ENCODE peak calls at places on chromosomes 1 and 21, in ten cellular contexts. Z is HepG2, X is H9, P is K562, K is IMR-90, G is mammary epithelial cell, A is mesendoderm, C is fibroblast of lung, O is neuronal stem cell, F is endothelial cell of umbilical vein. D is an unnamed sample.
A peak's percentile ranks its signal among the peaks of the same experiment; 100 is the strongest.

GRCh38 chr1:154213274-154213673 is 7.1 kb upstream of the CFAP141 start:
- DNase-seq in Z (no peak), X (no peak), P (no peak), K (peak; percentile 86), G (peak; percentile 78), A (no peak), C (peak; percentile 69), O (no peak), F (no peak), D (no peak)

GRCh38 chr1:197798492-197798891 is 23.2 kb upstream of the DENND1B start:
- DNase-seq in Z (no peak), X (no peak), P (no peak), K (no peak), G (no peak), A (no peak), C (no peak), O (no peak), F (no peak), D (no peak)

GRCh38 chr21:27424601-27425000 is 457.7 kb upstream of the ADAMTS5 start:
- DNase-seq in Z (no peak), X (no peak), P (no peak), K (peak; percentile 34), G (peak; percentile 29), A (no peak), C (no peak), O (no peak), F (no peak), D (no peak)

GRCh38 chr1:30472009-30472408 is 251.4 kb downstream of the MATN1 start:
- DNase-seq in Z (no peak), X (no peak), P (no peak), K (no peak), G (no peak), A (no peak), C (no peak), O (no peak), F (no peak), D (no peak)

GRCh38 chr1:27233677-27234053 is 767 bp upstream of the WDTC1 start:
- DNase-seq in Z (no peak), X (peak; percentile 42), P (peak; percentile 37), K (no peak), G (no peak), A (peak; percentile 20), C (no peak), O (peak; percentile 9), F (no peak), D (no peak)

GRCh38 chr1:171901245-171901644 is 59.9 kb downstream of the DNM3 start:
- DNase-seq in Z (no peak), X (no peak), P (no peak), K (no peak), G (no peak), A (peak; percentile 11), C (peak; percentile 48), O (no peak), F (no peak), D (no peak)

GRCh38 chr1:186819563-186819962 is 9.2 kb upstream of the PLA2G4A start:
- DNase-seq in Z (no peak), X (no peak), P (no peak), K (no peak), G (no peak), A (no peak), C (peak; percentile 17), O (no peak), F (no peak), D (no peak)

GRCh38 chr1:121558514-121558913 is 373.7 kb downstream of the SRGAP2C start:
- DNase-seq in Z (no peak), X (no peak), P (no peak), K (peak; percentile 90), G (peak; percentile 75), A (peak; percentile 75), C (peak; percentile 90), O (no peak), F (peak; percentile 21), D (peak; percentile 29)

GRCh38 chr21:30227128-30227527 is 11.2 kb upstream of the CLDN8 start:
- DNase-seq in Z (no peak), X (no peak), P (no peak), K (no peak), G (no peak), A (no peak), C (no peak), O (no peak), F (no peak), D (no peak)

GRCh38 chr21:30227633-30228404 is 11.9 kb upstream of the CLDN8 start:
- DNase-seq in Z (no peak), X (no peak), P (no peak), K (peak; percentile 5), G (peak; percentile 100), A (no peak), C (peak; percentile 82), O (no peak), F (no peak), D (no peak)

DNA sequence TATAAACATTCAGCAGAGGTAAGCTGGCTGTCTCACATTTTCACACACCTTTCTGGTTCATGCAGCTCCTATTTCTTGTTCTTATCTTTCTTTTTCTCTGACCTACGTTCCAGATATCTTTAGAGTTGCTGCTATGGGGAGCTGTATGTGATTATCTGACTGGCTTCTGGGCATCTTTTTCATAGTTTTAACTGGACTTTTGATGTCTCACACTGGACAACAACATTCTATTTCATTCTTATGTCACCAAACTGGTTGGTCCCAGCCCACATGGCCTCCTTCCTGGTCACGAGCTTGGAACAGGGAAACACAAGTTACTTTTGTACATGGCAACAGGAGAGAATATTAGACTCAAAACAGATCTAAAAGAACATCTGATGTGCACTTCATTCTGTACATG is 7.7 kb upstream of the CLDN8 start:
- DNase-seq in Z (no peak), X (no peak), P (no peak), K (no peak), G (no peak), A (no peak), C (no peak), O (no peak), F (no peak), D (no peak)
- H3K27ac ChIP-seq in Z (no peak overlapping the region), X (no peak overlapping the region), P (no peak overlapping the region), K (no peak overlapping the region), G (no peak overlapping the region), A (no peak overlapping the region), C (no peak overlapping the region), O (no peak overlapping the region), F (no peak overlapping the region), D (no peak overlapping the region)

GRCh38 chr1:156053770-156054499 is at the start of gene UBQLN4:
- DNase-seq in Z (peak; percentile 70), X (peak; percentile 90), P (peak; percentile 96), K (peak; percentile 81), G (peak; percentile 72), A (peak; percentile 93), C (peak; percentile 82), O (peak; percentile 87), F (peak; percentile 76), D (peak; percentile 84)

GRCh38 chr1:156056326-156056849 is 1.8 kb downstream of the LAMTOR2 start:
- DNase-seq in Z (no peak), X (no peak), P (no peak), K (no peak), G (no peak), A (no peak), C (no peak), O (no peak), F (no peak), D (no peak)

GRCh38 chr1:156054500-156055342 is at the start of gene LAMTOR2:
- DNase-seq in Z (peak; percentile 97), X (peak; percentile 98), P (peak; percentile 84), K (peak; percentile 94), G (peak; percentile 96), A (peak; percentile 99), C (peak; percentile 93), O (peak; percentile 99), F (peak; percentile 98), D (peak; percentile 97)

GRCh38 chr1:156055343-156055645 is 712 bp downstream of the LAMTOR2 start:
- DNase-seq in Z (no peak), X (no peak), P (no peak), K (no peak), G (no peak), A (no peak), C (no peak), O (no peak), F (no peak), D (no peak)

DNA sequence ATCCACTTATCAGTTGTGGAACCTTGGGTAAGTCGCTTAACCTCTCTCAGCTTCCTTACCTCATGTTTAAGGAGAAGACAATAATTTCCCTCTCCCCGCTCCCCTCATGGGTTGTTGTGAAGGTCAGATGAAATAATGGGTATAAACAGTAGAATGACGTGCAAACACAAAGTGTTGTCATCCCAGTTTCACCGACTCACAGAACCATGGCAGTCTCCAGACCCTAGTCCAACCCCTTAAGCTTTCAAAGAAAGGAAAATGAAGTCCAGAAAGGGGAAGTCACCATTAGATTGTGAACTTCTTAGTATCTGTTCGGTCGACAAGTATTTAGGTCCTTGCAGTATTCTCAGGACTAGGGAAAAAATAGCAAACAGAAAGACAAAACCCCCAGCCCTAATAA is 1.1 kb downstream of the LAMTOR2 start:
- DNase-seq in Z (no peak), X (no peak), P (no peak), K (no peak), G (no peak), A (no peak), C (no peak), O (no peak), F (no peak), D (no peak)
- H3K4me2 ChIP-seq in Z (peak overlapping the region; percentile 85), X (peak overlapping the region; percentile 73), P (peak overlapping the region; percentile 98), K (peak overlapping the region; percentile 90), G (peak overlapping the region; percentile 75), A (peak overlapping the region; percentile 100), C (peak overlapping the region; percentile 100), O (peak overlapping the region; percentile 100), F (peak overlapping the region; percentile 75), D (peak overlapping the region; percentile 91)

GRCh38 chr1:21910528-21911204 is 26.4 kb downstream of the HSPG2 start:
- DNase-seq in Z (no peak), X (no peak), P (no peak), K (no peak), G (no peak), A (no peak), C (no peak), O (no peak), F (peak; percentile 59), D (no peak)

GRCh38 chr1:21911205-21912001 is 25.7 kb downstream of the HSPG2 start:
- DNase-seq in Z (peak; percentile 46), X (no peak), P (peak; percentile 68), K (no peak), G (no peak), A (no peak), C (peak; percentile 70), O (no peak), F (peak; percentile 45), D (no peak)

GRCh38 chr1:21907737-21908136 is 29.4 kb downstream of the HSPG2 start:
- DNase-seq in Z (no peak), X (no peak), P (no peak), K (no peak), G (no peak), A (no peak), C (no peak), O (no peak), F (peak; percentile 30), D (no peak)

GRCh38 chr1:21909286-21909759 is 27.8 kb downstream of the HSPG2 start:
- DNase-seq in Z (no peak), X (no peak), P (no peak), K (peak; percentile 50), G (no peak), A (no peak), C (peak; percentile 44), O (no peak), F (peak; percentile 49), D (no peak)

GRCh38 chr1:21909787-21910503 is 27.2 kb downstream of the HSPG2 start:
- DNase-seq in Z (no peak), X (no peak), P (no peak), K (peak; percentile 60), G (no peak), A (peak; percentile 71), C (peak; percentile 86), O (peak; percentile 47), F (peak; percentile 96), D (no peak)
- H3K27ac ChIP-seq in Z (no peak overlapping the region), X (no peak overlapping the region), P (peak overlapping the region; percentile 46), K (peak overlapping the region; percentile 71), G (no peak overlapping the region), A (peak overlapping the region; percentile 24), C (peak overlapping the region; percentile 69), O (peak overlapping the region; percentile 72), F (peak overlapping the region; percentile 94), D (peak overlapping the region; percentile 55)

DNA sequence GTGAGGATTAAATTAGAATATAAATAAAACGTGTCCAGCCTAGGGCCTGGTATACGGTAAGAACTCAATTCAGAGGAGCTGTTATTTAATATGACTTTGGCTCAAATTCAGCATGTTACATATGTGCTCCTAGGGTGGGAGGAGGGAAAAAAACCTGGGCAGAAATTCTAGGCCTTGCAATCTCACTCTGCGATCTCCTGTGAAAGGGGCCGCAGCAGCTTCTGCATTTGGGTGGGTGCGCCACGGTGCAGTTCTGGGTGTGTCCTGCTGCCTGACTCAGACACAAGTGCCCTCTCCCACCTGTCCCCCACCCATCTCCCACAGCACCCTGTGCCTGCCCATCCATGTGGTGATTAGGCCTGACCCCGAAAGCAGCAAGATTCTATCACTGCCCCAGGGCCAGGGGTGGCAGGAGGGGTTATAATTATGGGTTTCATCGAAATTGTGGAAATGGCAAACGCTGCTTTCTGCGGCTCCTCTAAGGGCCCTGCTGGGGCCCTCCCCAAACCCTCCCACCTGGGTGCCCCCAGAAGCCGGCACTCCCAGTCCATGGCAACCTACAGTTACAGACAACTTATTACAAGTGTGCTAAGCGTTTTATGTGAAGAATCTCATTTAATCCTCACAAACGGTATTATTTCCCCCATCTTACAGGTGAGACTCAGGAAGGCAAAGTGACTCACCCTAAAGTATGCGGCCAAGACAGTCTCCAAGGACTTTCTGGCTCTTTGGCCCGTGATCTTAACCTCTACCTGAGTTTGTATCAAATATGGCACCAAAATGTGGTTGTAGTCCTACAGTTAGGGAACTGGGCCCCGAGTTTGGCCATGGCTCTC is 25.5 kb upstream of the GRHL3 start:
- DNase-seq in Z (no peak), X (no peak), P (no peak), K (no peak), G (peak; percentile 67), A (no peak), C (no peak), O (no peak), F (no peak), D (no peak)
- H3K4me2 ChIP-seq in Z (no peak overlapping the region), X (no peak overlapping the region), P (no peak overlapping the region), K (peak overlapping the region; percentile 42), G (peak overlapping the region; percentile 65), A (no peak overlapping the region), C (peak overlapping the region; percentile 33), O (no peak overlapping the region), F (no peak overlapping the region), D (peak overlapping the region; percentile 73)

D was measured in A549.